ENCODE peak calls at places on chromosomes 6 and 20, in six cellular contexts. One of them, this sample, is unnamed.

GRCh38 chr20:59584278-59584925 is 19.9 kb upstream of the PHACTR3 start:
- DNase-seq in NCI-H2029: no peak
- DNase-seq in colonic mucosa: no peak
- DNase-seq in stimulated activated CD8-positive, alpha-beta memory T cell treated with anti-CD3 and anti-CD28 coated beads, Interleukin-15, amount 100 ng/mL, for 4 hours: no peak
- DNase-seq in K562: no peak
- DNase-seq in HEK293T: no peak
- DNase-seq in this sample: no peak

GRCh38 chr20:44111712-44112335 is 75.2 kb downstream of the JPH2 start:
- DNase-seq in stimulated activated CD8-positive, alpha-beta memory T cell treated with anti-CD3 and anti-CD28 coated beads, Interleukin-15, amount 100 ng/mL, for 4 hours: no peak
- DNase-seq in HEK293T: no peak
- DNase-seq in K562: no peak
- DNase-seq in NCI-H2029: no peak
- DNase-seq in colonic mucosa: no peak
- DNase-seq in this sample: no peak

GRCh38 chr20:44031001-44031574 is 116.4 kb downstream of the TOX2 start:
- DNase-seq in NCI-H2029: no peak
- DNase-seq in HEK293T: no peak
- DNase-seq in stimulated activated CD8-positive, alpha-beta memory T cell treated with anti-CD3 and anti-CD28 coated beads, Interleukin-15, amount 100 ng/mL, for 4 hours: no peak
- DNase-seq in K562: no peak
- DNase-seq in colonic mucosa: no peak
- DNase-seq in this sample: no peak

GRCh38 chr20:24117386-24117785 is 128.8 kb upstream of the GGTLC1 start:
- DNase-seq in K562: no peak
- DNase-seq in stimulated activated CD8-positive, alpha-beta memory T cell treated with anti-CD3 and anti-CD28 coated beads, Interleukin-15, amount 100 ng/mL, for 4 hours: no peak
- DNase-seq in colonic mucosa: no peak
- DNase-seq in NCI-H2029: no peak
- DNase-seq in HEK293T: no peak
- DNase-seq in this sample: no peak

GRCh38 chr20:14568701-14569100 is 231.3 kb upstream of the FLRT3 start:
- DNase-seq in HEK293T: no peak
- DNase-seq in K562: no peak
- DNase-seq in colonic mucosa: no peak
- DNase-seq in NCI-H2029: no peak
- DNase-seq in stimulated activated CD8-positive, alpha-beta memory T cell treated with anti-CD3 and anti-CD28 coated beads, Interleukin-15, amount 100 ng/mL, for 4 hours: no peak
- DNase-seq in this sample: no peak

GRCh38 chr6:37210313-37210898 is 40.5 kb downstream of the PIM1 start:
- DNase-seq in colonic mucosa: peak; percentile 88
- DNase-seq in stimulated activated CD8-positive, alpha-beta memory T cell treated with anti-CD3 and anti-CD28 coated beads, Interleukin-15, amount 100 ng/mL, for 4 hours: peak; percentile 68
- DNase-seq in NCI-H2029: peak; percentile 64
- DNase-seq in HEK293T: peak; percentile 76
- DNase-seq in K562: peak; percentile 77
- DNase-seq in this sample: peak; percentile 54

GRCh38 chr20:16475225-16475624 is 98.0 kb downstream of the KIF16B start:
- DNase-seq in colonic mucosa: no peak
- DNase-seq in HEK293T: no peak
- DNase-seq in NCI-H2029: peak; percentile 57
- DNase-seq in stimulated activated CD8-positive, alpha-beta memory T cell treated with anti-CD3 and anti-CD28 coated beads, Interleukin-15, amount 100 ng/mL, for 4 hours: no peak
- DNase-seq in K562: no peak
- DNase-seq in this sample: peak; percentile 7

GRCh38 chr20:57701090-57701489 is 8.7 kb downstream of the PMEPA1 start:
- DNase-seq in HEK293T: no peak
- DNase-seq in K562: no peak
- DNase-seq in NCI-H2029: no peak
- DNase-seq in colonic mucosa: no peak
- DNase-seq in stimulated activated CD8-positive, alpha-beta memory T cell treated with anti-CD3 and anti-CD28 coated beads, Interleukin-15, amount 100 ng/mL, for 4 hours: no peak
- DNase-seq in this sample: no peak

GRCh38 chr6:7542878-7543394 is 1.5 kb downstream of the DSP start:
- DNase-seq in HEK293T: peak; percentile 74
- DNase-seq in stimulated activated CD8-positive, alpha-beta memory T cell treated with anti-CD3 and anti-CD28 coated beads, Interleukin-15, amount 100 ng/mL, for 4 hours: no peak
- DNase-seq in NCI-H2029: peak; percentile 87
- DNase-seq in K562: no peak
- DNase-seq in colonic mucosa: peak; percentile 89
- DNase-seq in this sample: peak; percentile 36

GRCh38 chr6:70210462-70210861 is 92.4 kb downstream of the COL9A1 start:
- DNase-seq in HEK293T: peak; percentile 30
- DNase-seq in stimulated activated CD8-positive, alpha-beta memory T cell treated with anti-CD3 and anti-CD28 coated beads, Interleukin-15, amount 100 ng/mL, for 4 hours: no peak
- DNase-seq in colonic mucosa: no peak
- DNase-seq in NCI-H2029: no peak
- DNase-seq in K562: no peak
- DNase-seq in this sample: no peak

GRCh38 chr6:158474961-158475343 is 84.9 kb upstream of the TMEM181 start:
- DNase-seq in NCI-H2029: peak; percentile 36
- DNase-seq in HEK293T: no peak
- DNase-seq in K562: no peak
- DNase-seq in stimulated activated CD8-positive, alpha-beta memory T cell treated with anti-CD3 and anti-CD28 coated beads, Interleukin-15, amount 100 ng/mL, for 4 hours: no peak
- DNase-seq in colonic mucosa: peak; percentile 25
- DNase-seq in this sample: peak; percentile 91

GRCh38 chr20:35952480-35953410 is 1.6 kb downstream of the SCAND1 start:
- DNase-seq in K562: peak; percentile 22
- DNase-seq in stimulated activated CD8-positive, alpha-beta memory T cell treated with anti-CD3 and anti-CD28 coated beads, Interleukin-15, amount 100 ng/mL, for 4 hours: no peak
- DNase-seq in HEK293T: no peak
- DNase-seq in NCI-H2029: peak; percentile 42
- DNase-seq in colonic mucosa: no peak
- DNase-seq in this sample: no peak

GRCh38 chr6:71139249-71139648 is 149.4 kb upstream of the OGFRL1 start:
- DNase-seq in NCI-H2029: no peak
- DNase-seq in K562: no peak
- DNase-seq in colonic mucosa: no peak
- DNase-seq in stimulated activated CD8-positive, alpha-beta memory T cell treated with anti-CD3 and anti-CD28 coated beads, Interleukin-15, amount 100 ng/mL, for 4 hours: no peak
- DNase-seq in HEK293T: no peak
- DNase-seq in this sample: no peak

GRCh38 chr6:144063744-144064401 is 31.5 kb downstream of the SF3B5 start:
- DNase-seq in stimulated activated CD8-positive, alpha-beta memory T cell treated with anti-CD3 and anti-CD28 coated beads, Interleukin-15, amount 100 ng/mL, for 4 hours: peak; percentile 79
- DNase-seq in HEK293T: peak; percentile 91
- DNase-seq in NCI-H2029: peak; percentile 24
- DNase-seq in colonic mucosa: peak; percentile 95
- DNase-seq in K562: peak; percentile 95
- DNase-seq in this sample: peak; percentile 54

GRCh38 chr6:44664716-44665115 is 277.2 kb downstream of the CDC5L start:
- DNase-seq in K562: no peak
- DNase-seq in stimulated activated CD8-positive, alpha-beta memory T cell treated with anti-CD3 and anti-CD28 coated beads, Interleukin-15, amount 100 ng/mL, for 4 hours: no peak
- DNase-seq in NCI-H2029: no peak
- DNase-seq in HEK293T: no peak
- DNase-seq in colonic mucosa: no peak
- DNase-seq in this sample: no peak

GRCh38 chr20:54223751-54224150 is 15.9 kb downstream of the PFDN4 start:
- DNase-seq in K562: no peak
- DNase-seq in stimulated activated CD8-positive, alpha-beta memory T cell treated with anti-CD3 and anti-CD28 coated beads, Interleukin-15, amount 100 ng/mL, for 4 hours: no peak
- DNase-seq in colonic mucosa: no peak
- DNase-seq in NCI-H2029: no peak
- DNase-seq in HEK293T: no peak
- DNase-seq in this sample: no peak

GRCh38 chr6:163415620-163416379 is 1.3 kb downstream of the QKI start:
- DNase-seq in K562: peak; percentile 55
- DNase-seq in colonic mucosa: no peak
- DNase-seq in stimulated activated CD8-positive, alpha-beta memory T cell treated with anti-CD3 and anti-CD28 coated beads, Interleukin-15, amount 100 ng/mL, for 4 hours: no peak
- DNase-seq in HEK293T: peak; percentile 49
- DNase-seq in NCI-H2029: no peak
- DNase-seq in this sample: no peak

GRCh38 chr6:144493035-144493910 is 208.1 kb downstream of the UTRN start:
- DNase-seq in NCI-H2029: no peak
- DNase-seq in HEK293T: no peak
- DNase-seq in stimulated activated CD8-positive, alpha-beta memory T cell treated with anti-CD3 and anti-CD28 coated beads, Interleukin-15, amount 100 ng/mL, for 4 hours: no peak
- DNase-seq in K562: no peak
- DNase-seq in colonic mucosa: no peak
- DNase-seq in this sample: no peak

GRCh38 chr6:107030151-107030550 is 2.2 kb downstream of the MTRES1 start:
- DNase-seq in NCI-H2029: no peak
- DNase-seq in stimulated activated CD8-positive, alpha-beta memory T cell treated with anti-CD3 and anti-CD28 coated beads, Interleukin-15, amount 100 ng/mL, for 4 hours: no peak
- DNase-seq in colonic mucosa: no peak
- DNase-seq in HEK293T: no peak
- DNase-seq in K562: no peak
- DNase-seq in this sample: no peak

GRCh38 chr20:9147553-9148024 is 78.7 kb downstream of the PLCB4 start:
- DNase-seq in stimulated activated CD8-positive, alpha-beta memory T cell treated with anti-CD3 and anti-CD28 coated beads, Interleukin-15, amount 100 ng/mL, for 4 hours: no peak
- DNase-seq in HEK293T: no peak
- DNase-seq in colonic mucosa: no peak
- DNase-seq in K562: no peak
- DNase-seq in NCI-H2029: no peak
- DNase-seq in this sample: no peak

GRCh38 chr6:140871911-140872310 is 1260.8 kb upstream of the GJE1 start:
- DNase-seq in HEK293T: no peak
- DNase-seq in NCI-H2029: no peak
- DNase-seq in colonic mucosa: no peak
- DNase-seq in K562: no peak
- DNase-seq in stimulated activated CD8-positive, alpha-beta memory T cell treated with anti-CD3 and anti-CD28 coated beads, Interleukin-15, amount 100 ng/mL, for 4 hours: no peak
- DNase-seq in this sample: no peak

GRCh38 chr6:36662827-36663256 is 15.7 kb upstream of the CDKN1A start:
- DNase-seq in colonic mucosa: peak; percentile 79
- DNase-seq in NCI-H2029: no peak
- DNase-seq in K562: no peak
- DNase-seq in HEK293T: no peak
- DNase-seq in stimulated activated CD8-positive, alpha-beta memory T cell treated with anti-CD3 and anti-CD28 coated beads, Interleukin-15, amount 100 ng/mL, for 4 hours: no peak
- DNase-seq in this sample: no peak

GRCh38 chr20:37394543-37395410 is 48.8 kb downstream of the SRC start:
- DNase-seq in colonic mucosa: no peak
- DNase-seq in stimulated activated CD8-positive, alpha-beta memory T cell treated with anti-CD3 and anti-CD28 coated beads, Interleukin-15, amount 100 ng/mL, for 4 hours: no peak
- DNase-seq in HEK293T: no peak
- DNase-seq in K562: no peak
- DNase-seq in NCI-H2029: no peak
- DNase-seq in this sample: peak; percentile 24

GRCh38 chr6:147095316-147095715 is 108.9 kb upstream of the STXBP5 start:
- DNase-seq in NCI-H2029: no peak
- DNase-seq in HEK293T: no peak
- DNase-seq in stimulated activated CD8-positive, alpha-beta memory T cell treated with anti-CD3 and anti-CD28 coated beads, Interleukin-15, amount 100 ng/mL, for 4 hours: no peak
- DNase-seq in colonic mucosa: no peak
- DNase-seq in K562: no peak
- DNase-seq in this sample: no peak

GRCh38 chr6:108168980-108169800 is 3.4 kb downstream of the NR2E1 start:
- DNase-seq in HEK293T: no peak
- DNase-seq in colonic mucosa: no peak
- DNase-seq in stimulated activated CD8-positive, alpha-beta memory T cell treated with anti-CD3 and anti-CD28 coated beads, Interleukin-15, amount 100 ng/mL, for 4 hours: no peak
- DNase-seq in K562: no peak
- DNase-seq in NCI-H2029: no peak
- DNase-seq in this sample: no peak

GRCh38 chr6:39610229-39610628 is 115.0 kb downstream of the KIF6 start:
- DNase-seq in HEK293T: no peak
- DNase-seq in colonic mucosa: no peak
- DNase-seq in K562: no peak
- DNase-seq in NCI-H2029: no peak
- DNase-seq in stimulated activated CD8-positive, alpha-beta memory T cell treated with anti-CD3 and anti-CD28 coated beads, Interleukin-15, amount 100 ng/mL, for 4 hours: no peak
- DNase-seq in this sample: no peak

GRCh38 chr20:50332491-50332980 is 141.9 kb downstream of the CEBPB start:
- DNase-seq in HEK293T: no peak
- DNase-seq in stimulated activated CD8-positive, alpha-beta memory T cell treated with anti-CD3 and anti-CD28 coated beads, Interleukin-15, amount 100 ng/mL, for 4 hours: no peak
- DNase-seq in NCI-H2029: no peak
- DNase-seq in colonic mucosa: no peak
- DNase-seq in K562: no peak
- DNase-seq in this sample: no peak

GRCh38 chr6:26257272-26257671 is 107.7 kb upstream of the BTN3A2 start:
- DNase-seq in stimulated activated CD8-positive, alpha-beta memory T cell treated with anti-CD3 and anti-CD28 coated beads, Interleukin-15, amount 100 ng/mL, for 4 hours: no peak
- DNase-seq in K562: no peak
- DNase-seq in NCI-H2029: no peak
- DNase-seq in HEK293T: no peak
- DNase-seq in colonic mucosa: no peak
- DNase-seq in this sample: no peak

GRCh38 chr6:39137235-39137634 is 22.2 kb upstream of the SAYSD1 start:
- DNase-seq in colonic mucosa: peak; percentile 37
- DNase-seq in HEK293T: peak; percentile 26
- DNase-seq in stimulated activated CD8-positive, alpha-beta memory T cell treated with anti-CD3 and anti-CD28 coated beads, Interleukin-15, amount 100 ng/mL, for 4 hours: no peak
- DNase-seq in NCI-H2029: no peak
- DNase-seq in K562: peak; percentile 60
- DNase-seq in this sample: no peak

GRCh38 chr6:2020909-2021308 is 224.5 kb downstream of the GMDS start:
- DNase-seq in K562: no peak
- DNase-seq in stimulated activated CD8-positive, alpha-beta memory T cell treated with anti-CD3 and anti-CD28 coated beads, Interleukin-15, amount 100 ng/mL, for 4 hours: no peak
- DNase-seq in colonic mucosa: no peak
- DNase-seq in NCI-H2029: peak; percentile 81
- DNase-seq in HEK293T: no peak
- DNase-seq in this sample: peak; percentile 45

GRCh38 chr20:18689557-18689956 is 101.7 kb downstream of the DTD1 start:
- DNase-seq in colonic mucosa: no peak
- DNase-seq in NCI-H2029: no peak
- DNase-seq in K562: no peak
- DNase-seq in HEK293T: no peak
- DNase-seq in stimulated activated CD8-positive, alpha-beta memory T cell treated with anti-CD3 and anti-CD28 coated beads, Interleukin-15, amount 100 ng/mL, for 4 hours: no peak
- DNase-seq in this sample: no peak

GRCh38 chr20:59515013-59515905 is 89.1 kb upstream of the PHACTR3 start:
- DNase-seq in HEK293T: peak; percentile 84
- DNase-seq in NCI-H2029: peak; percentile 45
- DNase-seq in colonic mucosa: peak; percentile 74
- DNase-seq in stimulated activated CD8-positive, alpha-beta memory T cell treated with anti-CD3 and anti-CD28 coated beads, Interleukin-15, amount 100 ng/mL, for 4 hours: no peak
- DNase-seq in K562: peak; percentile 65
- DNase-seq in this sample: no peak

GRCh38 chr20:19120011-19120410 is 92.4 kb upstream of the SLC24A3 start:
- DNase-seq in colonic mucosa: no peak
- DNase-seq in NCI-H2029: no peak
- DNase-seq in stimulated activated CD8-positive, alpha-beta memory T cell treated with anti-CD3 and anti-CD28 coated beads, Interleukin-15, amount 100 ng/mL, for 4 hours: no peak
- DNase-seq in HEK293T: no peak
- DNase-seq in K562: no peak
- DNase-seq in this sample: no peak

GRCh38 chr20:24497851-24498250 is 28.4 kb downstream of the SYNDIG1 start:
- DNase-seq in K562: no peak
- DNase-seq in NCI-H2029: peak; percentile 91
- DNase-seq in HEK293T: no peak
- DNase-seq in colonic mucosa: no peak
- DNase-seq in stimulated activated CD8-positive, alpha-beta memory T cell treated with anti-CD3 and anti-CD28 coated beads, Interleukin-15, amount 100 ng/mL, for 4 hours: no peak
- DNase-seq in this sample: peak; percentile 83

GRCh38 chr6:14743465-14744211 is 502.2 kb upstream of the JARID2 start:
- DNase-seq in NCI-H2029: no peak
- DNase-seq in K562: peak; percentile 81
- DNase-seq in colonic mucosa: no peak
- DNase-seq in HEK293T: no peak
- DNase-seq in stimulated activated CD8-positive, alpha-beta memory T cell treated with anti-CD3 and anti-CD28 coated beads, Interleukin-15, amount 100 ng/mL, for 4 hours: peak; percentile 78
- DNase-seq in this sample: no peak

GRCh38 chr20:45230631-45231030 is 9.5 kb downstream of the SEMG2 start:
- DNase-seq in HEK293T: no peak
- DNase-seq in colonic mucosa: no peak
- DNase-seq in stimulated activated CD8-positive, alpha-beta memory T cell treated with anti-CD3 and anti-CD28 coated beads, Interleukin-15, amount 100 ng/mL, for 4 hours: no peak
- DNase-seq in NCI-H2029: no peak
- DNase-seq in K562: no peak
- DNase-seq in this sample: no peak

GRCh38 chr6:90790696-90791095 is 203.8 kb upstream of the MAP3K7 start:
- DNase-seq in K562: no peak
- DNase-seq in NCI-H2029: no peak
- DNase-seq in colonic mucosa: no peak
- DNase-seq in HEK293T: no peak
- DNase-seq in stimulated activated CD8-positive, alpha-beta memory T cell treated with anti-CD3 and anti-CD28 coated beads, Interleukin-15, amount 100 ng/mL, for 4 hours: no peak
- DNase-seq in this sample: no peak

GRCh38 chr20:33992145-33992922 is 1.4 kb upstream of the RALY start:
- DNase-seq in HEK293T: peak; percentile 18
- DNase-seq in K562: no peak
- DNase-seq in stimulated activated CD8-positive, alpha-beta memory T cell treated with anti-CD3 and anti-CD28 coated beads, Interleukin-15, amount 100 ng/mL, for 4 hours: no peak
- DNase-seq in NCI-H2029: peak; percentile 48
- DNase-seq in colonic mucosa: no peak
- DNase-seq in this sample: no peak